ENCODE peak calls at places on chromosomes 5 and 9, in eight cellular contexts. N is NCI-H2107, Y is H9, R is AG08396, L is GM12865, Z is GM13976, W is H7, D is NCI-H1436. K is an unnamed sample.

GRCh38 chr5:144142030-144142825 is 28.2 kb downstream of the YIPF5 start:
- DNase-seq in W (peak; percentile 16), Z (peak; percentile 32), R (peak; percentile 30), D (peak; percentile 50), N (no peak), Y (no peak), L (peak; percentile 59), K (no peak)

GRCh38 chr5:72720205-72720604 is 96.3 kb upstream of the TNPO1 start:
- DNase-seq in N (no peak), L (no peak), W (no peak), D (no peak), Y (no peak), R (no peak), Z (no peak), K (no peak)

GRCh38 chr9:127714916-127715442 is 484 bp downstream of the PTRH1 start:
- DNase-seq in Y (no peak), N (no peak), R (peak; percentile 58), W (peak; percentile 81), L (no peak), D (no peak), Z (peak; percentile 61), K (peak; percentile 37)

GRCh38 chr9:87464992-87465378 is 32.7 kb upstream of the DAPK1 start:
- DNase-seq in L (peak; percentile 14), Z (no peak), W (no peak), D (no peak), R (no peak), N (no peak), Y (no peak), K (no peak)

GRCh38 chr5:126438871-126439270 is 15.7 kb downstream of the GRAMD2B start:
- DNase-seq in W (no peak), N (no peak), D (no peak), Y (no peak), Z (no peak), L (no peak), R (no peak), K (no peak)

GRCh38 chr9:106655966-106656365 is 207.0 kb upstream of the ZNF462 start:
- DNase-seq in Z (no peak), W (no peak), D (no peak), N (no peak), L (no peak), Y (no peak), R (no peak), K (no peak)

GRCh38 chr5:169942181-169942580 is 38.1 kb downstream of the INSYN2B start:
- DNase-seq in W (no peak), D (no peak), Y (no peak), N (no peak), R (no peak), Z (no peak), L (no peak), K (no peak)

GRCh38 chr5:60463179-60463868 is 236.6 kb downstream of the DEPDC1B start:
- DNase-seq in R (no peak), Z (no peak), Y (no peak), W (no peak), D (no peak), L (no peak), N (no peak), K (no peak)

GRCh38 chr9:19087601-19088000 is 15.1 kb downstream of the HAUS6 start:
- DNase-seq in D (no peak), R (no peak), Z (no peak), L (no peak), W (no peak), N (no peak), Y (no peak), K (no peak)

GRCh38 chr5:137491121-137491520 is 8.0 kb downstream of the SPOCK1 start:
- DNase-seq in L (no peak), N (no peak), R (no peak), W (no peak), D (no peak), Z (no peak), Y (no peak), K (no peak)

GRCh38 chr9:112049834-112050516 is 125.1 kb downstream of the SUSD1 start:
- DNase-seq in R (no peak), L (no peak), Z (no peak), N (no peak), W (no peak), D (no peak), Y (no peak), K (no peak)

GRCh38 chr5:65326912-65327311 is 154.8 kb downstream of the ADAMTS6 start:
- DNase-seq in D (no peak), R (no peak), W (no peak), Y (no peak), Z (no peak), N (no peak), L (no peak), K (no peak)

GRCh38 chr5:143932584-143932983 is 120.6 kb downstream of the HMHB1 start:
- DNase-seq in D (no peak), Y (no peak), W (no peak), R (no peak), L (no peak), Z (no peak), N (no peak), K (no peak)

GRCh38 chr9:82223442-82223841 is 234.9 kb downstream of the SPATA31D1 start:
- DNase-seq in Y (no peak), R (no peak), N (no peak), D (no peak), W (no peak), Z (no peak), L (no peak), K (no peak)

GRCh38 chr9:108056083-108056804 is 566.7 kb upstream of the KLF4 start:
- DNase-seq in D (no peak), R (no peak), N (no peak), W (no peak), Z (no peak), L (no peak), Y (no peak), K (no peak)

GRCh38 chr9:94866770-94867169 is 140.3 kb downstream of the AOPEP start:
- DNase-seq in L (no peak), Y (no peak), N (no peak), Z (no peak), D (no peak), W (no peak), R (no peak), K (no peak)

GRCh38 chr9:82777366-82777765 is 285.6 kb downstream of the RASEF start:
- DNase-seq in Z (no peak), D (no peak), R (no peak), W (no peak), Y (no peak), N (no peak), L (no peak), K (no peak)

GRCh38 chr5:116626272-116626723 is 51.7 kb upstream of the SEMA6A start:
- DNase-seq in Y (no peak), N (peak; percentile 15), L (no peak), Z (no peak), W (no peak), R (peak; percentile 7), D (peak; percentile 82), K (peak; percentile 68)

GRCh38 chr5:80961376-80962281 is 1.5 kb downstream of the RASGRF2 start:
- DNase-seq in Y (no peak), L (no peak), W (peak; percentile 44), Z (no peak), R (no peak), D (no peak), N (no peak), K (no peak)

GRCh38 chr9:130186839-130187522 is 14.8 kb downstream of the NCS1 start:
- DNase-seq in W (peak; percentile 92), R (peak; percentile 83), D (no peak), Y (peak; percentile 87), N (no peak), Z (no peak), L (no peak), K (no peak)

GRCh38 chr9:37433754-37434435 is 11.4 kb downstream of the GRHPR start:
- DNase-seq in D (no peak), N (no peak), R (no peak), Z (no peak), Y (peak; percentile 73), W (peak; percentile 84), L (no peak), K (no peak)

GRCh38 chr9:113244556-113244955 is 23.2 kb downstream of the SLC31A1 start:
- DNase-seq in W (no peak), R (no peak), Z (no peak), N (no peak), D (no peak), Y (no peak), L (no peak), K (no peak)

GRCh38 chr9:89746385-89747116 is 141.7 kb downstream of the GADD45G start:
- DNase-seq in Y (no peak), R (no peak), N (no peak), Z (no peak), L (no peak), D (no peak), W (no peak), K (peak; percentile 71)

GRCh38 chr9:96581301-96581700 is 38.3 kb downstream of the CDC14B start:
- DNase-seq in N (no peak), L (no peak), W (no peak), Z (no peak), D (no peak), R (no peak), Y (no peak), K (no peak)

K was measured in left ventricle myocardium inferior.